ENCODE peak calls at places on chromosomes 2 and 18, in nine cellular contexts. I, P, M, F, H, L, C, R and J are unnamed samples.

GRCh38 chr18:57062841-57063240 is 84.0 kb upstream of the BOD1L2 start:
- DNase-seq in L (no peak), R (no peak), I (no peak), C (no peak), H (no peak), M (no peak), F (no peak), P (no peak), J (no peak)

GRCh38 chr2:46878886-46879285 is 36.7 kb downstream of the MCFD2 start:
- DNase-seq in L (no peak), C (no peak), P (peak; percentile 57), R (peak; percentile 54), F (no peak), H (no peak), I (no peak), M (no peak), J (no peak)

GRCh38 chr18:13531681-13532325 is 194.6 kb downstream of the FAM210A start:
- DNase-seq in H (no peak), P (no peak), R (no peak), F (no peak), C (no peak), I (no peak), M (no peak), L (no peak), J (no peak)

GRCh38 chr2:109129356-109129920 is 433 bp downstream of the SH3RF3 start:
- DNase-seq in I (peak; percentile 23), M (peak; percentile 46), F (no peak), C (no peak), H (peak; percentile 38), L (no peak), P (peak; percentile 29), R (peak; percentile 19), J (no peak)

GRCh38 chr2:103739216-103739615 is 977.4 kb downstream of the TMEM182 start:
- DNase-seq in H (no peak), C (no peak), F (no peak), L (no peak), I (no peak), M (no peak), R (no peak), P (no peak), J (no peak)

GRCh38 chr2:202034249-202035088 is 814 bp downstream of the FZD7 start:
- DNase-seq in F (no peak), M (peak; percentile 68), R (peak; percentile 47), L (no peak), I (no peak), P (peak; percentile 26), C (no peak), H (peak; percentile 29), J (no peak)

GRCh38 chr18:40035951-40036350 is 1919.1 kb upstream of the PIK3C3 start:
- DNase-seq in L (no peak), C (no peak), H (no peak), I (no peak), R (no peak), M (no peak), F (no peak), P (no peak), J (no peak)

GRCh38 chr2:196101325-196101981 is 32.8 kb upstream of the DNAH7 start:
- DNase-seq in M (no peak), F (peak; percentile 43), C (peak; percentile 22), H (no peak), R (peak; percentile 87), P (peak; percentile 48), L (peak; percentile 49), I (no peak), J (peak; percentile 49)

GRCh38 chr18:60892855-60893254 is 440.4 kb upstream of the CDH20 start:
- DNase-seq in P (peak; percentile 43), H (peak; percentile 91), M (peak; percentile 35), I (no peak), R (peak; percentile 73), F (no peak), L (no peak), C (peak; percentile 24), J (peak; percentile 5)

GRCh38 chr2:9498210-9498609 is 23.9 kb downstream of the IAH1 start:
- DNase-seq in H (no peak), P (no peak), L (no peak), I (no peak), M (no peak), C (no peak), F (no peak), R (no peak), J (no peak)
- H3K4me3 ChIP-seq in H (no peak overlapping the region), P (no peak overlapping the region), L (no peak overlapping the region), I (no peak overlapping the region), M (no peak overlapping the region), C (no peak overlapping the region), F (no peak overlapping the region), R (no peak overlapping the region), J (no peak overlapping the region)

GRCh38 chr2:127661949-127662510 is 13.3 kb downstream of the LIMS2 start:
- DNase-seq in R (peak; percentile 36), C (no peak), I (no peak), H (no peak), P (peak; percentile 24), M (no peak), F (no peak), L (no peak), J (no peak)
- TF ChIP-seq CTCF in R (no peak), C (no peak), I (no peak), H (no peak), P (no peak), M (no peak), F (no peak), L (no peak), J (no peak)

DNA sequence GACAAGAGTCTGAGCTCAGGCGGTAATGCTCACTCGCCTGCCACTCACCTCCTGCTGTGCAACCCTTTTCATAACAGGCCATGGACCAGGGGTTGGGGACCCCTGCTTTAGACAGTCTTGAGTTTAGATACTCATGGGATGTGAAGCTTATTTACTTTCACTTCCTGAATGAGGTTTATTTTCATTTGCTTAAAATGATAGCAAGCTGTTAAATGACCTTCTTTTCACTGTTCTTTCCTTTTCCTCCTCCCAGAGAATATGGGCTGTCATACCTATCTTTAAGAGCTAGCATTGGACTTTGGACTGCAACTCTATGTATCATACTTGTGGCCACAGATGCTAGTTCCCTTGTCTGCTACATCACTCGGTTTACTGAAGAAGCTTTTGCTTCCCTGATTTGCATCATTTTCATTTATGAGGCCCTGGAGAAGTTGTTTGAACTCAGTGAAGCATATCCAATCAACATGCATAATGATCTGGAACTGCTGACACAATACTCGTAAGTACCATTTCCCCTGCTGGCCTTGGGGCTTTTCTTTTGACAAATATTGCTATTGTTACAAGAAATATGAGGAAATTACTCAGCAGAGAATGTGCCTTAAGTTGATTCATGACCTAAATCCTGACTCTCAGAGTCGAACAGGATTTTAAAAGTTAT is 168.5 kb downstream of the DPP4 start:
- DNase-seq in F (peak; percentile 47), I (no peak), C (no peak), P (peak; percentile 3), H (peak; percentile 81), R (peak; percentile 5), M (peak; percentile 27), L (no peak), J (peak; percentile 72)
- H3K4me3 ChIP-seq in F (peak overlapping the region; percentile 12), I (no peak overlapping the region), C (no peak overlapping the region), P (no peak overlapping the region), H (no peak overlapping the region), R (no peak overlapping the region), M (no peak overlapping the region), L (no peak overlapping the region), J (no peak overlapping the region)

GRCh38 chr2:158056875-158057274 is 44.8 kb upstream of the UPP2 start:
- DNase-seq in R (no peak), I (no peak), H (no peak), L (no peak), F (no peak), P (no peak), C (no peak), M (no peak), J (no peak)

GRCh38 chr2:158060862-158061435 is 40.7 kb upstream of the UPP2 start:
- DNase-seq in H (no peak), I (no peak), M (peak; percentile 26), C (no peak), R (peak; percentile 29), P (peak; percentile 29), F (no peak), L (peak; percentile 38), J (no peak)

GRCh38 chr2:158066046-158066713 is 35.5 kb upstream of the UPP2 start:
- DNase-seq in I (no peak), R (no peak), L (no peak), P (no peak), M (no peak), H (no peak), F (no peak), C (no peak), J (no peak)

GRCh38 chr2:158061763-158062162 is 39.9 kb upstream of the UPP2 start:
- DNase-seq in P (no peak), R (no peak), C (no peak), I (no peak), M (no peak), F (no peak), L (no peak), H (no peak), J (no peak)

DNA sequence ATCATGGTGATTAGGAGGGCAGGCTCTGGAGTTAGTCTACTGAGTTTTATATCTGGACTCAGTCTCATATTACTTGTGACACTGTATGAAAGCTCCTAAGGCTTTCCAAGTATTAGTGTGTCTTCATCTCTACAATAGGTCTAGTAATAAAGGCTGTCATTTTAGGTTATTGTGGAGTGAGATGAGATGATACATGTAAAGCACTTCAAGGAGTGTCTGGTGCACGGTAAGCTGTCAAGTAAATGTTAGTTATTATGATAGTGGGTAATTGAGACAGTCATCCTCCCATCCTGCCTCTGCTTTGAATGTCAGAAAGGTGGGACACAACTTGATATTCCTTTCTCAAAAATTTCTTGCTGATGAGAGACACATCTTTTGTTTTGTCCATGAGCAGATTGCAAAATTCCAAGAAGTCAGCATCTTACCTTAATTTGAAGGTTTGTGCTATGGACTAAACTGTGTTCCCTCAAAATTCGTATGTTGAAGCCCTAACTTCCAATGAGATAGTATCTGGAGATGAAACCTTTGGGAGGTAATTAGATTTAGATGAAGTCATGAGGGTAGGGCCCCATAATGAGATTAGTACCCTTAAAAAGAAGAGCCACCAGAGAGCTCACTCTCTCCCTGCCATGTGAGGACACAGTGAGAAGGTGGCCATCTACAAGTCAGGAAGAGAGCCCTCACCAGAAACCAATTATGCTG is 41.4 kb upstream of the UPP2 start:
- DNase-seq in C (no peak), I (no peak), F (no peak), L (no peak), M (no peak), R (no peak), H (no peak), P (no peak), J (no peak)
- TF ChIP-seq CTCF in C (no peak), I (no peak), F (no peak), L (no peak), M (no peak), R (no peak), H (no peak), P (no peak), J (no peak)

GRCh38 chr2:218003265-218003950 is 613 bp upstream of the TNS1 start:
- DNase-seq in I (no peak), P (peak; percentile 84), M (peak; percentile 54), C (no peak), H (no peak), F (no peak), L (no peak), R (peak; percentile 89), J (no peak)
- H3K4me3 ChIP-seq in I (no peak overlapping the region), P (peak overlapping the region; percentile 59), M (no peak overlapping the region), C (peak overlapping the region; percentile 53), H (no peak overlapping the region), F (no peak overlapping the region), L (peak overlapping the region; percentile 80), R (peak overlapping the region; percentile 79), J (no peak overlapping the region)

DNA sequence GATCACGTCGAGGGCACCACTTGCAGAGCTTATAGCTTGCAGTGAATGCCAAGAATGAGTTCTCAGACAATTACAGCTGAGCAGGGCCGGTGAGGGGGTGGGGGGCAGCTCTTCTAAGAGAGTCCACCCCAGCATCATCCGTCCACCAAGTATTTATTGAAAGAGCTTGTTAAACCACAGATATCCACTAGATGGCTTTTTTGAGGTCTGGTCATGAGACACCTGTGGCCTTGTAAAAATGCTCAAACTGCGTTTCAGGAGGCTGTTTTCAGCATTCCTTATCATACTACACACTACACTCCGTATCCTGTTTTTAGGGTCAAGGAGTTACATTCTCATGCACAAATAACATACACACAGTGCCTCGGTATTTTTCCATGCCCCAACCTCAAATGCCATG is 51.5 kb downstream of the DNAJC10 start:
- DNase-seq in P (peak; percentile 37), L (no peak), M (peak; percentile 37), H (peak; percentile 61), I (no peak), F (peak; percentile 42), R (peak; percentile 30), C (no peak), J (peak; percentile 9)
- TF ChIP-seq CTCF in P (peak; percentile 44), L (peak; percentile 39), M (peak; percentile 37), H (peak; percentile 60), I (no peak), F (peak; percentile 67), R (peak; percentile 39), C (no peak), J (peak; percentile 52)